ENCODE peak calls at places on chromosomes 5 and 9, in five cellular contexts. One of them, this sample, is unnamed.

GRCh38 chr9:5186416-5187169 is 1.2 kb upstream of the INSL6 start:
- DNase-seq in activated CD4-positive, alpha-beta T cell treated with anti-CD3 and anti-CD28 coated beads for 24 hours: peak
- DNase-seq in left colon: peak
- DNase-seq in stimulated activated naive B cell treated with anti-CD40 and anti-IgM and Interleukin-4, amounts not matched to agents 10 μg/mL and 1 μg/mL and 100 μg/mL, for 72 hours: peak
- DNase-seq in C1 segment of cervical spinal cord: peak
- DNase-seq in this sample: peak

GRCh38 chr5:163456840-163457239 is 3.1 kb downstream of the NUDCD2 start:
- DNase-seq in C1 segment of cervical spinal cord: no peak
- DNase-seq in stimulated activated naive B cell treated with anti-CD40 and anti-IgM and Interleukin-4, amounts not matched to agents 10 μg/mL and 1 μg/mL and 100 μg/mL, for 72 hours: no peak
- DNase-seq in left colon: no peak
- DNase-seq in activated CD4-positive, alpha-beta T cell treated with anti-CD3 and anti-CD28 coated beads for 24 hours: no peak
- DNase-seq in this sample: no peak

GRCh38 chr9:69001921-69002320 is 12.0 kb downstream of the PRKACG start:
- DNase-seq in stimulated activated naive B cell treated with anti-CD40 and anti-IgM and Interleukin-4, amounts not matched to agents 10 μg/mL and 1 μg/mL and 100 μg/mL, for 72 hours: no peak
- DNase-seq in activated CD4-positive, alpha-beta T cell treated with anti-CD3 and anti-CD28 coated beads for 24 hours: no peak
- DNase-seq in left colon: no peak
- DNase-seq in C1 segment of cervical spinal cord: no peak
- DNase-seq in this sample: no peak

GRCh38 chr9:113930384-113930783 is 54.3 kb downstream of the ZNF618 start:
- DNase-seq in left colon: no peak
- DNase-seq in C1 segment of cervical spinal cord: no peak
- DNase-seq in stimulated activated naive B cell treated with anti-CD40 and anti-IgM and Interleukin-4, amounts not matched to agents 10 μg/mL and 1 μg/mL and 100 μg/mL, for 72 hours: no peak
- DNase-seq in activated CD4-positive, alpha-beta T cell treated with anti-CD3 and anti-CD28 coated beads for 24 hours: no peak
- DNase-seq in this sample: no peak

GRCh38 chr5:68456756-68457217 is 241.2 kb downstream of the PIK3R1 start:
- DNase-seq in activated CD4-positive, alpha-beta T cell treated with anti-CD3 and anti-CD28 coated beads for 24 hours: no peak
- DNase-seq in left colon: no peak
- DNase-seq in C1 segment of cervical spinal cord: no peak
- DNase-seq in stimulated activated naive B cell treated with anti-CD40 and anti-IgM and Interleukin-4, amounts not matched to agents 10 μg/mL and 1 μg/mL and 100 μg/mL, for 72 hours: no peak
- DNase-seq in this sample: no peak

GRCh38 chr9:27865031-27865438 is 291.8 kb upstream of the C9orf72 start:
- DNase-seq in stimulated activated naive B cell treated with anti-CD40 and anti-IgM and Interleukin-4, amounts not matched to agents 10 μg/mL and 1 μg/mL and 100 μg/mL, for 72 hours: no peak
- DNase-seq in activated CD4-positive, alpha-beta T cell treated with anti-CD3 and anti-CD28 coated beads for 24 hours: no peak
- DNase-seq in C1 segment of cervical spinal cord: no peak
- DNase-seq in left colon: no peak
- DNase-seq in this sample: no peak

GRCh38 chr5:91443028-91443427 is 59.9 kb upstream of the ARRDC3 start:
- DNase-seq in activated CD4-positive, alpha-beta T cell treated with anti-CD3 and anti-CD28 coated beads for 24 hours: no peak
- DNase-seq in stimulated activated naive B cell treated with anti-CD40 and anti-IgM and Interleukin-4, amounts not matched to agents 10 μg/mL and 1 μg/mL and 100 μg/mL, for 72 hours: no peak
- DNase-seq in left colon: no peak
- DNase-seq in C1 segment of cervical spinal cord: no peak
- DNase-seq in this sample: no peak

GRCh38 chr5:180291234-180291940 is 496 bp downstream of the MAPK9 start:
- DNase-seq in activated CD4-positive, alpha-beta T cell treated with anti-CD3 and anti-CD28 coated beads for 24 hours: no peak
- DNase-seq in stimulated activated naive B cell treated with anti-CD40 and anti-IgM and Interleukin-4, amounts not matched to agents 10 μg/mL and 1 μg/mL and 100 μg/mL, for 72 hours: peak
- DNase-seq in left colon: peak
- DNase-seq in C1 segment of cervical spinal cord: no peak
- DNase-seq in this sample: no peak

GRCh38 chr9:37656936-37657335 is 6.2 kb downstream of the FRMPD1 start:
- DNase-seq in C1 segment of cervical spinal cord: no peak
- DNase-seq in activated CD4-positive, alpha-beta T cell treated with anti-CD3 and anti-CD28 coated beads for 24 hours: no peak
- DNase-seq in stimulated activated naive B cell treated with anti-CD40 and anti-IgM and Interleukin-4, amounts not matched to agents 10 μg/mL and 1 μg/mL and 100 μg/mL, for 72 hours: no peak
- DNase-seq in left colon: no peak
- DNase-seq in this sample: no peak

GRCh38 chr9:136201609-136202448 is 3.1 kb downstream of the LHX3 start:
- DNase-seq in C1 segment of cervical spinal cord: no peak
- DNase-seq in stimulated activated naive B cell treated with anti-CD40 and anti-IgM and Interleukin-4, amounts not matched to agents 10 μg/mL and 1 μg/mL and 100 μg/mL, for 72 hours: no peak
- DNase-seq in activated CD4-positive, alpha-beta T cell treated with anti-CD3 and anti-CD28 coated beads for 24 hours: no peak
- DNase-seq in left colon: no peak
- DNase-seq in this sample: no peak

GRCh38 chr9:72467766-72468738 is 53.4 kb upstream of the TMC1 start:
- DNase-seq in stimulated activated naive B cell treated with anti-CD40 and anti-IgM and Interleukin-4, amounts not matched to agents 10 μg/mL and 1 μg/mL and 100 μg/mL, for 72 hours: no peak
- DNase-seq in C1 segment of cervical spinal cord: no peak
- DNase-seq in left colon: no peak
- DNase-seq in activated CD4-positive, alpha-beta T cell treated with anti-CD3 and anti-CD28 coated beads for 24 hours: no peak
- DNase-seq in this sample: no peak

GRCh38 chr5:32916648-32917047 is 205.5 kb downstream of the NPR3 start:
- DNase-seq in stimulated activated naive B cell treated with anti-CD40 and anti-IgM and Interleukin-4, amounts not matched to agents 10 μg/mL and 1 μg/mL and 100 μg/mL, for 72 hours: no peak
- DNase-seq in C1 segment of cervical spinal cord: no peak
- DNase-seq in activated CD4-positive, alpha-beta T cell treated with anti-CD3 and anti-CD28 coated beads for 24 hours: no peak
- DNase-seq in left colon: peak
- DNase-seq in this sample: no peak

This sample was measured in activated T-helper 2 cell treated with anti-CD3 and anti-CD28 coated beads, Interferon-gamma antibody, Interleukin-2, Interleukin-4, amounts not matched to agents 10 μg/mL and 5 μg/mL and 100 μg/mL, durations not matched to agents 14 hours and 24 hours and 36 hours.